ENCODE peak calls at places on chromosomes 3 and 15, in nine cellular contexts. K, R, G, A, P, V, X, I and J are unnamed samples. For H3K9me3 and H3K36me3, the result is how much of the 10 kb centered on the place peaks cover.

GRCh38 chr3:123055352-123055751 is 11.5 kb upstream of the PDIA5 start:
- DNase-seq in K (no peak), R (no peak), G (no peak), A (no peak), P (no peak), V (no peak), X (no peak), I (no peak), J (no peak)

GRCh38 chr3:130800829-130801228 is 54.2 kb upstream of the PIK3R4 start:
- DNase-seq in K (no peak), R (no peak), G (no peak), A (no peak), P (peak), V (no peak), X (no peak), I (no peak), J (no peak)

GRCh38 chr3:32176989-32177701 is 61.3 kb upstream of the CMTM8 start:
- DNase-seq in K (peak), R (peak), G (peak), A (no peak), P (peak), V (no peak), X (peak), I (no peak), J (peak)

GRCh38 chr3:73653877-73654276 is 29.1 kb upstream of the PDZRN3 start:
- DNase-seq in K (no peak), R (no peak), G (no peak), A (no peak), P (no peak), V (no peak), X (peak), I (no peak), J (no peak)

GRCh38 chr3:22012471-22012870 is 261.5 kb upstream of the ZNF385D start:
- DNase-seq in K (no peak), R (no peak), G (no peak), A (no peak), P (peak), V (no peak), X (peak), I (no peak), J (no peak)

GRCh38 chr3:73848173-73848751 is 223.5 kb upstream of the PDZRN3 start:
- DNase-seq in K (no peak), R (no peak), G (no peak), A (no peak), P (peak), V (no peak), X (peak), I (no peak), J (no peak)

GRCh38 chr3:50525987-50526386 is 22.6 kb upstream of the CACNA2D2 start:
- DNase-seq in K (no peak), R (no peak), G (no peak), A (no peak), P (peak), V (peak), X (peak), I (peak), J (peak)

GRCh38 chr3:101675709-101676218 is 1.2 kb downstream of the ZBTB11 start:
- DNase-seq in K (no peak), R (no peak), G (peak), A (no peak), P (peak), V (peak), X (no peak), I (no peak), J (no peak)

GRCh38 chr3:156581954-156582353 is 27.0 kb upstream of the SSR3 start:
- DNase-seq in K (no peak), R (no peak), G (no peak), A (no peak), P (no peak), V (no peak), X (no peak), I (no peak), J (no peak)

GRCh38 chr3:79473993-79474392 is 293.8 kb downstream of the ROBO1 start:
- DNase-seq in K (no peak), R (no peak), G (no peak), A (no peak), P (peak), V (no peak), X (no peak), I (no peak), J (no peak)

GRCh38 chr3:58271901-58272501 is 34.0 kb upstream of the RPP14 start:
- DNase-seq in K (no peak), R (no peak), G (no peak), A (no peak), P (peak), V (no peak), X (peak), I (no peak), J (peak)

GRCh38 chr3:100407977-100408532 is 6.7 kb downstream of the LNP1 start:
- DNase-seq in K (no peak), R (no peak), G (no peak), A (no peak), P (no peak), V (no peak), X (no peak), I (no peak), J (no peak)

GRCh38 chr15:37096878-37097568 is 3.3 kb downstream of the MEIS2 start:
- DNase-seq in K (no peak), R (no peak), G (no peak), A (no peak), P (no peak), V (peak), X (peak), I (no peak), J (no peak)
- H3K4me3 ChIP-seq in K (peak), R (no peak), G (peak), A (peak), P (peak), V (peak), X (peak), I (peak), J (no peak)

DNA sequence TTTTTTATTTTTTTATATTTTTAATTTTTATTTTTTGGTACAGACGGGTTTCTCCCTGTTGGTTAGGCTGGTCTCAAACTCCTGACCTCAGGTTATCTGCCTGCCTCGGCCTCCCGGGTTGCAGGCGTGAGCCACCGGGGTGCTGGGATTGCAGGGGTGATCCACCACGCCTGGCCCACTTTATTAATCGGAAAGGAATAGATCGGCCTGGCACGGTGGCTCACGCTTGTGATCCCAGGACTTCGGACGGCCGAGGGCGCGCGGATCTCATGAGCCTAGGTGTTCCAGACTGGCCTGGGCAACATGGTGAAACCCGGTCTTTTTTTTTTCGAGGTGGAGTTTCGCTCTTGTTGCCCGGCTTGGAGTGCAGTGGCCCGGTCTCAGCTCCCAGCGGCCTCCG is 26.5 kb upstream of the TUBGCP5 start:
- DNase-seq in K (no peak), R (no peak), G (no peak), A (no peak), P (no peak), V (no peak), X (no peak), I (no peak), J (no peak)
- H3K9me3 ChIP-seq in K (under half), R (under half), G (under half), A (under half), P (under half), V (under half), X (under half), I (under half), J (under half)

GRCh38 chr3:172356427-172356826 is 91.8 kb downstream of the GHSR start:
- DNase-seq in K (no peak), R (no peak), G (no peak), A (no peak), P (no peak), V (no peak), X (no peak), I (no peak), J (no peak)

GRCh38 chr3:172354931-172355499 is 93.2 kb downstream of the GHSR start:
- DNase-seq in K (no peak), R (no peak), G (no peak), A (no peak), P (no peak), V (no peak), X (no peak), I (no peak), J (no peak)

GRCh38 chr3:172355836-172356235 is 92.4 kb downstream of the GHSR start:
- DNase-seq in K (no peak), R (no peak), G (peak), A (no peak), P (peak), V (no peak), X (peak), I (no peak), J (no peak)

GRCh38 chr3:172359231-172359630 is 89.0 kb downstream of the GHSR start:
- DNase-seq in K (no peak), R (no peak), G (no peak), A (no peak), P (no peak), V (no peak), X (no peak), I (no peak), J (no peak)

DNA sequence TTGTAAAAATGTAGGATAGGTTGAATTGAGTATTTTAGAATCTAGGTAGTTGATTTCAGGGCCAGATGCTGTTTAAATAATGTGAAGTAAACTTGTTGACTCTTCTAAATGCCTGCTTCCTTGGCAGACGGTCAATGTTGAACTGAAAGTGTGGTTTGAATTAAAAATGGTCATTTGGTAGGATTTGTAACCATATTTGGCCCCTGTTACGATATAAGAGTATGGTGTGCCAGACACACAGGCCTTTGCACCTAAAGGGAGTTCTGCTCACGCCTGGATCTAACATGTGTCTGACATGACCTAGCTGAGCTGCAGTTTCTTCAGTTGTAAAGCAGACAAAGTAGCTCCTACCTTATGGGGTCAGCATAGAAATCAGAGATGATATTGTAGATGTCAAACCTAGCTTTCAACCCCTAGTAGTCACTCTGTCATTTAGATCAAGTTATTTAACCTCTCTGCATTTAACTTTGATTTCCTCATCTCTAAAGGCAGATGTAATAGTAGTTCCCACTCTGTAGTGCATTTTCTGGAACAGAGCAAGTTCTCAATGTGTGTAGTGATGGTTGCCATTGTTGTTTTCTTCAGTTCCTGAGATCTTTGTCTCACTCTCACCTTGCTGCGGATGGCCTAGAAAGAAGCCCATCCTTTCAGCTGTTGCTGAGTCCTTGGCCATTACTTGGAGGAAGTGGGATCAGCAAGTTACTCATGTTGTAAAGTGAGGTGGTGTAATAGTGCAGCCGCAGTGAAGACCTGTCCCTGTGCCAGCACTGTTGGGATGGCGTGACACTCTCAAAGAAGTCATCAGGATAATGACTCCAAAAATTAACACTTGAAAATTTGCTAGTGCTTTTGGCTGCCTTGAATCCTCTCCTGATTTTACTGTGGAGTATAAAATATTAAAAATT is 90.2 kb downstream of the GHSR start:
- DNase-seq in K (no peak), R (no peak), G (no peak), A (no peak), P (no peak), V (no peak), X (no peak), I (no peak), J (no peak)
- H3K36me3 ChIP-seq in K (under half), R (under half), G (under half), A (half or more), P (under half), V (under half), X (under half), I (under half), J (under half)

GRCh38 chr15:55827965-55828364 is 85.0 kb upstream of the PRTG start:
- DNase-seq in K (no peak), R (no peak), G (no peak), A (no peak), P (no peak), V (no peak), X (no peak), I (no peak), J (no peak)
- H3K4me3 ChIP-seq in K (no peak), R (no peak), G (no peak), A (no peak), P (no peak), V (no peak), X (no peak), I (no peak), J (no peak)

DNA sequence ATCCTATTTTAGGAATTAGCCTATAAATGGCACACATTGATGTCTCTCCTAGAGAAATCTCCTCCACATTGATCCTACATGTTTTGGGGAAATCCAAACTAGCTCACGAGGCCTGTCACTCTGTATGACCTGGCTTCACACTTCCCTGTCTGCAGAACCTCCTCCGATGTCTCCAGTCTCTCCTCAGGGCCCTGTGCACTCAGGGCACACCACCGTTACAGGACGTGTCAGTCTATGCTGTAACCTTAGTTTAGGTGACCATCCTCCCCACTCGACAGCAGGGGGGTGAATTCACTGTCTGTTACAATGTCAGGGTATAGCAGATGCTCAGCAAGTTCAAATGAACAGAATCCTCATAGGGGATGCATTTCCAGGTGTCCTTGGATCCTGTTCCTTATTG is 249.1 kb downstream of the OCA2 start:
- DNase-seq in K (no peak), R (no peak), G (no peak), A (no peak), P (no peak), V (no peak), X (no peak), I (no peak), J (no peak)
- H3K9me3 ChIP-seq in K (under half), R (under half), G (under half), A (under half), P (under half), V (under half), X (under half), I (under half), J (under half)

DNA sequence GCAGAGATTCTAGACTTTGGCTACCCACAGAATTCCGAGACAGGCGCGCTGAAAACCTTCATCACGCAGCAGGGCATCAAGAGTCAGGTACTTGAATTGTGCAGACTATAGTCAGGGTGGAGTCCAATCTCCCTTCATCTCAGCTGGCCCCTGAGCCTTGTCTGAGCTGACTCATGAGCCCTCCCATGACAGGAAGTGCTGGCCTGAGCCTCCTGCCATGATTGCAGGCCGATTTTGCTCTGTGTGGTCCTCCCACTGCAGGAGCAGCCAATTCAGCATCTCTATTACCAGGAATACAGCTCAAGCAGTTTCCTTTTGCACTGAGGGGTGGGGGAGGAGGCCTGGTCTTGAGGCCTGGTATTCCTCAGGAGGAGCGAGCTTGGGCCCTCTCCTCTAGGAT is 5.5 kb downstream of the AP2M1 start:
- DNase-seq in K (no peak), R (no peak), G (no peak), A (no peak), P (no peak), V (no peak), X (peak), I (no peak), J (no peak)
- H3K36me3 ChIP-seq in K (under half), R (half or more), G (under half), A (half or more), P (half or more), V (half or more), X (half or more), I (half or more), J (half or more)

GRCh38 chr3:64238971-64239667 is 13.9 kb upstream of the PRICKLE2 start:
- DNase-seq in K (peak), R (no peak), G (peak), A (peak), P (peak), V (peak), X (peak), I (peak), J (no peak)
- H3K4me3 ChIP-seq in K (no peak), R (no peak), G (no peak), A (no peak), P (no peak), V (no peak), X (peak), I (peak), J (no peak)

DNA sequence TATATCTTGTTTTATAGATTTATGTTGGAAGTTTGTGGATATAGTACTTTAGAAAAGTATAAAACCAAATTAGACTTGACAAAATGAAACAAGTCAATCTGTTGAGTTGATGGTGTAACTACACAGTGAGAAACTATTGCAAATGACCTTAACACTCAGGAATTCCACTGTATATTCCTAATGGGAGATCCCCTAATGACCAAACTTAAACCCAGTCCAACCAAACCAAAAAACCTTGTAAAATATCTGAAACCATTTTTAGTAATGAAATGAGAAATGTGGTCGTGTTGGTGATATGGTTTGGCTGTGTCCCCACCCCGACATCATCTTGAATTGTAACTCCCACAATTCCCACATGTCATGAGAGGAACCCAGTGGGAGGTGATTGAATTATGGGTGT is 31.9 kb upstream of the ATP13A3 start:
- DNase-seq in K (no peak), R (no peak), G (no peak), A (no peak), P (no peak), V (no peak), X (peak), I (no peak), J (no peak)
- H3K9me3 ChIP-seq in K (under half), R (under half), G (under half), A (under half), P (under half), V (under half), X (under half), I (under half), J (under half)